ENCODE peak calls at places on chromosomes 1 and 21, in ten cellular contexts. I, F, H, U, G, A, V, P, D and S are unnamed samples.

GRCh38 chr1:48061162-48062136 is 64.3 kb upstream of the TRABD2B start:
- DNase-seq in A (peak), V (peak), D (peak), G (no peak), H (peak), U (peak), I (no peak), P (peak), F (peak), S (no peak)

GRCh38 chr1:199913313-199913712 is 114.2 kb upstream of the NR5A2 start:
- DNase-seq in D (no peak), H (no peak), F (no peak), I (no peak), A (no peak), P (no peak), G (no peak), U (no peak), V (no peak), S (no peak)

GRCh38 chr21:42682661-42683060 is 29.2 kb downstream of the PDE9A start:
- DNase-seq in D (peak), F (no peak), A (no peak), P (no peak), H (no peak), U (no peak), G (no peak), I (no peak), V (no peak), S (no peak)

GRCh38 chr1:210132582-210132981 is 100.0 kb upstream of the SERTAD4 start:
- DNase-seq in A (peak), U (no peak), D (no peak), V (peak), I (no peak), P (peak), G (no peak), H (no peak), F (no peak), S (no peak)

GRCh38 chr1:153649867-153650235 is 8.7 kb upstream of the SNAPIN start:
- DNase-seq in P (no peak), V (no peak), A (no peak), G (no peak), H (peak), F (peak), I (no peak), U (no peak), D (peak), S (no peak)

GRCh38 chr1:23867542-23867952 is 543 bp downstream of the FUCA1 start:
- DNase-seq in G (no peak), H (no peak), D (no peak), A (no peak), I (no peak), F (no peak), V (no peak), U (no peak), P (peak), S (peak)

GRCh38 chr1:244552336-244552735 is 91.3 kb downstream of the CATSPERE start:
- DNase-seq in H (no peak), P (no peak), V (no peak), F (no peak), A (no peak), U (no peak), D (no peak), G (no peak), I (no peak), S (no peak)

GRCh38 chr1:29310616-29311180 is 74.4 kb downstream of the PTPRU start:
- DNase-seq in P (no peak), I (no peak), G (no peak), H (no peak), F (no peak), A (no peak), D (no peak), U (no peak), V (no peak), S (no peak)

GRCh38 chr1:94246692-94247145 is 9.3 kb upstream of the ARHGAP29 start:
- DNase-seq in G (no peak), I (no peak), D (no peak), P (peak), U (no peak), F (no peak), V (peak), A (no peak), H (no peak), S (no peak)

GRCh38 chr1:19015476-19015875 is 59.0 kb upstream of the IFFO2 start:
- DNase-seq in A (no peak), P (no peak), U (no peak), I (no peak), D (no peak), V (no peak), H (no peak), G (no peak), F (no peak), S (no peak)

GRCh38 chr1:30904191-30904961 is 4.2 kb downstream of the SDC3 start:
- DNase-seq in G (no peak), I (no peak), A (no peak), V (no peak), H (peak), U (no peak), F (no peak), D (no peak), P (no peak), S (no peak)

GRCh38 chr1:101203812-101204540 is 32.8 kb upstream of the S1PR1 start:
- DNase-seq in P (no peak), I (peak), H (no peak), D (no peak), A (no peak), F (no peak), U (no peak), G (no peak), V (peak), S (no peak)

GRCh38 chr1:58290685-58291372 is 255.7 kb downstream of the OMA1 start:
- DNase-seq in I (no peak), D (no peak), U (no peak), H (no peak), F (peak), G (no peak), V (peak), A (peak), P (peak), S (no peak)

GRCh38 chr1:12501661-12502060 is 116.3 kb downstream of the DHRS3 start:
- DNase-seq in U (no peak), I (no peak), A (no peak), P (no peak), G (no peak), F (peak), H (no peak), V (no peak), D (no peak), S (no peak)

GRCh38 chr1:218164930-218165686 is 120.0 kb upstream of the RRP15 start:
- DNase-seq in P (peak), G (no peak), H (peak), I (no peak), V (peak), D (peak), U (peak), A (peak), F (peak), S (no peak)

GRCh38 chr21:15531986-15532385 is 197.8 kb upstream of the USP25 start:
- DNase-seq in I (no peak), P (peak), F (no peak), A (no peak), H (no peak), D (no peak), U (no peak), V (no peak), G (no peak), S (no peak)

GRCh38 chr1:100265562-100265930 is 470 bp upstream of the RTCA start:
- DNase-seq in D (no peak), I (no peak), V (no peak), A (no peak), G (no peak), F (peak), H (no peak), P (peak), U (no peak), S (no peak)

GRCh38 chr1:169904834-169905233 is 11.1 kb upstream of the SCYL3 start:
- DNase-seq in V (no peak), U (no peak), A (no peak), G (no peak), D (no peak), I (no peak), H (no peak), F (no peak), P (no peak), S (no peak)

GRCh38 chr1:110218739-110219138 is 8.6 kb downstream of the KCNC4 start:
- DNase-seq in P (peak), G (no peak), I (no peak), U (no peak), F (no peak), H (no peak), A (no peak), D (no peak), V (peak), S (no peak)

GRCh38 chr1:27133990-27134389 is 20.9 kb downstream of the SLC9A1 start:
- DNase-seq in A (no peak), V (no peak), P (no peak), D (no peak), G (no peak), I (no peak), H (no peak), U (peak), F (no peak), S (no peak)

GRCh38 chr1:203069028-203069804 is 16.6 kb downstream of the MYOG start:
- DNase-seq in H (no peak), I (no peak), G (peak), D (no peak), U (no peak), A (no peak), P (no peak), F (no peak), V (peak), S (no peak)

GRCh38 chr1:18957136-18957521 is 653 bp upstream of the IFFO2 start:
- DNase-seq in D (no peak), H (no peak), V (peak), A (no peak), U (no peak), G (no peak), F (no peak), I (no peak), P (peak), S (no peak)

GRCh38 chr1:154584267-154584994 is 16.9 kb downstream of the CHRNB2 start:
- DNase-seq in A (no peak), P (no peak), G (no peak), V (no peak), F (no peak), U (no peak), H (no peak), I (no peak), D (no peak), S (no peak)

GRCh38 chr1:193629875-193630274 is 443.5 kb upstream of the B3GALT2 start:
- DNase-seq in G (no peak), U (no peak), A (no peak), F (no peak), V (no peak), P (peak), D (no peak), I (no peak), H (no peak), S (no peak)

GRCh38 chr1:221881805-221882581 is 140.1 kb upstream of the DUSP10 start:
- DNase-seq in A (no peak), H (no peak), D (no peak), I (no peak), F (no peak), V (no peak), U (no peak), G (no peak), P (no peak), S (no peak)

GRCh38 chr1:8040586-8040985 is 14.5 kb upstream of the ERRFI1 start:
- DNase-seq in A (no peak), U (no peak), H (peak), D (peak), G (peak), I (peak), F (peak), V (no peak), P (no peak), S (no peak)

GRCh38 chr1:48692235-48692634 is 84.5 kb downstream of the BEND5 start:
- DNase-seq in U (no peak), I (no peak), G (no peak), A (no peak), D (no peak), V (no peak), H (no peak), P (no peak), F (no peak), S (no peak)

GRCh38 chr1:12204140-12204539 is 25.7 kb upstream of the VPS13D start:
- DNase-seq in A (no peak), V (no peak), I (no peak), P (no peak), U (peak), D (no peak), G (no peak), F (no peak), H (no peak), S (no peak)

GRCh38 chr1:117232551-117232950 is 21.8 kb upstream of the VTCN1 start:
- DNase-seq in P (no peak), U (no peak), I (no peak), V (peak), H (no peak), F (no peak), G (no peak), D (no peak), A (no peak), S (no peak)

DNA sequence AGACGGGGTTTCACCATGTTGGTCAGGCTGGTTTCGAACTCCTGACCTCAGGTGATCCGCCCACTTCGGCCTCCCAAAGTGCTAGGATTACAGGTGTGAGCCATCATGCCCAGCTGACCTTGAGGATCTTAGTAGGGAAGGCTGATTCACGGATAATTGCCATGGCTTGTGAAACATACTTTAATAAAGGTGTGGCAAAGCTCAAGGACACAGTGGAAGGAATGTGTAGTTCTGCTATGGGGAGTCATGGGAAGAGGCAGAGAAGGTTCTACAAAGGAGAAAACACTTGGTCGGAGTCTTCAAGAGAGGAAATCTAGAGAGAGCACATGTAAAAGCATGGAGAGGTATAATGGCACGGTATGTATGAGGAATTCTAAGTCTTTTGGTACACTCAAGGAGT is 12.7 kb upstream of the PTCH2 start:
- DNase-seq in U (no peak), V (no peak), G (no peak), F (no peak), A (no peak), P (no peak), D (no peak), I (no peak), H (no peak), S (no peak)
- TF ChIP-seq CTCF in U (no peak), V (no peak), G (no peak), F (no peak), A (no peak), P (no peak), D (no peak), I (no peak), H (no peak), S (no peak)

GRCh38 chr21:39452207-39452964 is 616 bp downstream of the SH3BGR start:
- DNase-seq in U (no peak), P (no peak), H (no peak), D (no peak), F (no peak), I (peak), V (no peak), A (no peak), G (no peak), S (no peak)

GRCh38 chr21:39451332-39452206 is at the start of gene SH3BGR:
- DNase-seq in F (peak), I (no peak), P (peak), V (peak), G (no peak), D (peak), A (no peak), U (no peak), H (peak), S (no peak)

GRCh38 chr21:39444406-39445145 is 1.0 kb downstream of the LCA5L start:
- DNase-seq in V (peak), P (peak), H (no peak), D (no peak), I (no peak), G (no peak), F (peak), A (no peak), U (no peak), S (no peak)

GRCh38 chr21:39445339-39446269 is at the start of gene LCA5L:
- DNase-seq in P (peak), H (peak), U (peak), I (peak), V (peak), A (peak), F (peak), D (peak), G (no peak), S (peak)

DNA sequence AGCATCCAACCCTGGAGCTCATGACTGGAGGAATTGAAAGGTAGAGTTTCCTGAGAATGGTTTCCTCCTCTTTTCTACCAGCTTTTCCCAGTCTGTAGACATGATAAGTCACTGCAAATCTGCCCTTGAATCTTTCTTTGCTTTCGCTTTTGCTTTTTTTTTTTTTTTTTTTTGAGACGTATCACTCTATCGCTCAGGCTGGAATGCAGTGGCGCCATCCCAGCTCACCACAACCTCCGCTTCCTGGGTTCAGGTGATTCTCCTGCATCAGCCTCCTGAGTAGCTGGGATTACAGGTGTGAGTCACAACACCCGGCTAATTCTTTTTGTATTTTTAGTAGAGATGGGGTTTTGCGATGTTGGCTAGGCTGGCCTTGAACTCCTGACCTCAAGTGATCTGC is 1.7 kb upstream of the LCA5L start:
- DNase-seq in G (no peak), P (no peak), I (no peak), A (no peak), F (no peak), H (no peak), V (no peak), U (no peak), D (no peak), S (no peak)
- TF ChIP-seq CTCF in G (no peak), P (no peak), I (no peak), A (no peak), F (no peak), H (no peak), V (no peak), U (no peak), D (no peak), S (no peak)

DNA sequence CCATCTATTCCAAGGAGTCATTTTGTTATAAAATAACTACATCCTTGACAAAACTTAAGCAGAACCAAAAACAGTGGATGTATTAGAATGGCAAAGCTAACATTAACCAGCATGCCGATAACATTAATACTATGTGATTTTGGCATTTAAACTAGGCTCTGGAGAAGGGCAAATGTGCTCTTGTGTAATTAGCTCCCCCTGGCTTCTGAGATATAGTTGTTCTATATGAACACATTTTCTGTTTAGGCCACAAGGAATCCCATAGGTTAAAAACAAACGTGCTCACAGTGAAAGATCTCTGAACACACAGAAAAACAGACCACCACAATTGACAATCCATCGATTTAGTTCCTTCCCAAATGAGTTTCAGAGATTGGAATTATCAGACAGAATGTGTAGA is 57.4 kb upstream of the TARS2 start:
- DNase-seq in V (peak), D (no peak), A (no peak), H (no peak), G (no peak), I (no peak), P (peak), F (no peak), U (peak), S (no peak)
- TF ChIP-seq CTCF in V (peak), D (peak), A (no peak), H (peak), G (no peak), I (peak), P (peak), F (peak), U (peak), S (no peak)

GRCh38 chr1:228238007-228238406 is 30.2 kb downstream of the OBSCN start:
- DNase-seq in A (no peak), G (no peak), P (no peak), H (no peak), D (no peak), F (no peak), V (no peak), U (no peak), I (no peak), S (no peak)
- TF ChIP-seq CTCF in A (no peak), G (no peak), P (no peak), H (no peak), D (no peak), F (no peak), V (peak), U (no peak), I (no peak), S (no peak)

DNA sequence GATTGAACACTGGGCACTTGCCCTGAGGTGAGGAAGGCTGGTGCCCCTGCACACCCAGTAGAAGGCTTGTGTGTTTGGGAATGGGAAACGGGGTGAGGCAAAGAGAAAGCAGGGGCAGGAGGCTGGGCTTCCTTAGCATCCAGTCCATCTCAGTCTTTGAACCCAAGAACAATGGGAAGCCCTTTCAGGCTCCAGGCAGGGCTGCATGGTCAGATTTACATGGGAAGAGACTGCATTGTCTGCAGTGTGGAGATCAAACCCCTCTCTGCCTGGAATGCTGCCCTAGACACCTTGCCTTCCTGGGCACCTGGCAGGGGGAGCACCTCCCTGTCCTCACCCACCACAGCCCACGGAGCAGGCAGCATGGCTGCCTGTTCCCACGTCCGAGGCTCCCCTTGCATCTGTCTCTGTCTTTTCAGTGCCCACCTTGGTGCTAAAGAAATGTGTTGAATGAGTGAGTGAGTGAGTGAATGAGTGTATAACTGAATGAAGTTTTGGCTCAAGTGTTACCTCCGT is 268.5 kb downstream of the GRIK3 start:
- DNase-seq in F (no peak), G (no peak), V (no peak), A (no peak), P (no peak), D (no peak), H (no peak), U (no peak), I (no peak), S (no peak)
- TF ChIP-seq CTCF in F (no peak), G (no peak), V (no peak), A (no peak), P (no peak), D (no peak), H (no peak), U (no peak), I (no peak), S (no peak)

DNA sequence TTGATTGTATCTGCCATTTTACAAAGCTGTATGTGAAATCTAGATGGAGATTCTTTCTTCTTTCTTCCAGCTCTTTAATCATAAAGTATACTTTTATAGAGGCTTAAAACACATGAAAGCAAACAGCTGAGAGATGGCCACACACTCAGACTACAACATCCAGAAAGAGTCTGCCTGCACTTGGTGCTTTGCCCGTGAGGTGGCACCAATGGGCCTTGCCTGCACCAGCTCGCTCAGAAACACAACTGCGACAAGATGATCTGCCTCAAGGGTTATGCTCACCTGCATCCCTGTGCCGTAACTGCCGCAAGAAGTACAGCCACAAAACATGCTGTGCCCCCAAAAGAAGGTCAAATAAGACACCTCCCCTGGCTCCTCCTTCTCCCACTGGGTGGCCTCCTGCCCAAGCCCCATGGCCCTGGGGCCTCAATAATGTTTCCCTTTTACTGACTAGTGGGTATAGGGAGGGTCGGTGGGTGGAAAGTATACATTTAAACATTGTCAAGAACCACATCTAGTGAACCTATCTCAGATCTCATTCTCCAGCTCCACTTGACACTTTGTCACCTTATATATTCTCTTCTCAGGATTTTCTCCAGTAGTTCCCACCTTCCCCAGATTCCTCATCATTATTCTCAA is 66.7 kb upstream of the ANGPTL3 start:
- DNase-seq in V (peak), I (no peak), D (no peak), F (peak), H (peak), U (no peak), G (no peak), A (peak), P (peak), S (no peak)
- TF ChIP-seq CTCF in V (peak), I (peak), D (peak), F (peak), H (peak), U (no peak), G (peak), A (peak), P (peak), S (no peak)

GRCh38 chr1:182771187-182771984 is 18.2 kb upstream of the NPL start:
- DNase-seq in A (no peak), H (no peak), P (no peak), D (no peak), V (no peak), U (no peak), G (no peak), F (no peak), I (no peak), S (no peak)
- TF ChIP-seq CTCF in A (peak), H (peak), P (no peak), D (peak), V (peak), U (no peak), G (no peak), F (no peak), I (peak), S (no peak)

GRCh38 chr1:243441601-243442000 is 185.8 kb downstream of the SDCCAG8 start:
- DNase-seq in U (no peak), D (no peak), G (no peak), I (no peak), A (no peak), V (no peak), F (no peak), H (no peak), P (no peak), S (no peak)
- TF ChIP-seq CTCF in U (no peak), D (no peak), G (no peak), I (no peak), A (no peak), V (no peak), F (no peak), H (no peak), P (no peak), S (no peak)